ENCODE peak calls at places on chromosomes 6 and 20, in four cellular contexts. T is K562, Z is SK-N-SH, E is HepG2. J is an unnamed sample.
A peak's percentile ranks its signal among the peaks of the same experiment; 100 is the strongest.

GRCh38 chr20:36544134-36545018 is 3.1 kb downstream of the MYL9 start:
- DNase-seq in T (no peak), E (no peak), Z (no peak), J (no peak)

GRCh38 chr20:1567392-1568165 is 10.1 kb upstream of the SIRPD start:
- DNase-seq in T (no peak), E (peak; percentile 0), Z (no peak), J (no peak)

GRCh38 chr6:38771111-38771694 is 56.1 kb downstream of the DNAH8 start:
- DNase-seq in E (no peak), Z (no peak), T (no peak), J (no peak)

GRCh38 chr6:135281227-135281626 is 100.1 kb downstream of the MYB start:
- DNase-seq in E (no peak), T (no peak), Z (no peak), J (peak; percentile 76)

GRCh38 chr6:119544325-119545150 is 195.0 kb upstream of the MAN1A1 start:
- DNase-seq in T (no peak), E (no peak), Z (no peak), J (no peak)

GRCh38 chr20:51127713-51128112 is 104.8 kb upstream of the KCNG1 start:
- DNase-seq in Z (no peak), T (no peak), E (no peak), J (no peak)

GRCh38 chr20:22341508-22341907 is 242.9 kb downstream of the FOXA2 start:
- DNase-seq in T (no peak), Z (no peak), E (peak; percentile 21), J (no peak)

GRCh38 chr6:136466789-136467585 is 83.2 kb downstream of the MAP7 start:
- DNase-seq in Z (no peak), T (no peak), E (no peak), J (no peak)

GRCh38 chr20:20359628-20360027 is 8.3 kb upstream of the INSM1 start:
- DNase-seq in Z (no peak), E (no peak), T (no peak), J (no peak)

GRCh38 chr6:148453906-148454305 is 111.3 kb downstream of the SASH1 start:
- DNase-seq in Z (no peak), T (no peak), E (peak; percentile 48), J (no peak)
- TF ChIP-seq GABPA in Z (no peak), T (no peak), E (no peak), J (no peak)

GRCh38 chr6:43196337-43196736 is 14.3 kb downstream of the CUL9 start:
- DNase-seq in Z (no peak), E (peak; percentile 29), T (no peak), J (no peak)
- TF ChIP-seq GABPA in Z (no peak), E (no peak), T (no peak), J (no peak)

GRCh38 chr6:56766139-56766805 is 123.6 kb upstream of the DST start:
- DNase-seq in T (no peak), Z (no peak), E (no peak), J (no peak)
- TF ChIP-seq GABPA in T (no peak), Z (no peak), E (no peak), J (no peak)

GRCh38 chr6:47137073-47137472 is 94.9 kb upstream of the ADGRF1 start:
- DNase-seq in T (no peak), Z (no peak), E (peak; percentile 95), J (no peak)
- TF ChIP-seq GABPA in T (no peak), Z (no peak), E (no peak), J (no peak)

GRCh38 chr6:13334953-13335352 is 6.6 kb upstream of the TBC1D7 start:
- DNase-seq in E (no peak), T (peak; percentile 62), Z (no peak), J (no peak)
- TF ChIP-seq GABPA in E (no peak), T (no peak), Z (no peak), J (no peak)

GRCh38 chr6:1100269-1100668 is 211.6 kb upstream of the FOXQ1 start:
- DNase-seq in E (no peak), T (no peak), Z (no peak), J (no peak)
- TF ChIP-seq GABPA in E (no peak), T (no peak), Z (no peak), J (no peak)

GRCh38 chr6:47484616-47485015 is 7.0 kb downstream of the CD2AP start:
- DNase-seq in T (no peak), Z (no peak), E (no peak), J (no peak)
- TF ChIP-seq GABPA in T (no peak), Z (no peak), E (no peak), J (no peak)